ENCODE peak calls at places on chromosomes 6 and 20, in four cellular contexts. B is K562, Y is HepG2, S is GM12878. U is an unnamed sample.

GRCh38 chr6:11645016-11645415 is 107.5 kb downstream of the TMEM170B start:
- DNase-seq in B (no peak), Y (no peak), S (no peak), U (no peak)

GRCh38 chr6:3032986-3033385 is 33.3 kb downstream of the NQO2 start:
- DNase-seq in B (no peak), Y (no peak), S (no peak), U (no peak)

GRCh38 chr6:26305097-26305841 is 59.7 kb upstream of the BTN3A2 start:
- DNase-seq in B (peak), Y (peak), S (no peak), U (no peak)

GRCh38 chr20:1317545-1318255 is 11.2 kb downstream of the SDCBP2 start:
- DNase-seq in B (no peak), Y (no peak), S (no peak), U (no peak)

GRCh38 chr20:36957875-36958667 is 6.6 kb upstream of the SAMHD1 start:
- DNase-seq in B (no peak), Y (no peak), S (no peak), U (no peak)

GRCh38 chr6:131807321-131807643 is 538 bp upstream of the ENPP1 start:
- DNase-seq in B (no peak), Y (no peak), S (no peak), U (no peak)

GRCh38 chr6:1611322-1611571 is 1.5 kb downstream of the FOXC1 start:
- DNase-seq in B (no peak), Y (no peak), S (no peak), U (peak)

GRCh38 chr20:20399705-20400104 is 31.8 kb downstream of the INSM1 start:
- DNase-seq in B (no peak), Y (peak), S (no peak), U (no peak)

GRCh38 chr6:107185570-107185969 is 70.3 kb upstream of the BEND3 start:
- DNase-seq in B (no peak), Y (peak), S (no peak), U (peak)

GRCh38 chr6:26651382-26651781 is 8.2 kb downstream of the ZNF322 start:
- DNase-seq in B (no peak), Y (no peak), S (no peak), U (no peak)

GRCh38 chr6:111087106-111087835 is at the start of gene SLC16A10:
- DNase-seq in B (peak), Y (peak), S (no peak), U (peak)

GRCh38 chr6:148829415-148830101 is 82.7 kb downstream of the UST start:
- DNase-seq in B (no peak), Y (no peak), S (no peak), U (no peak)

GRCh38 chr20:37354210-37355195 is 8.6 kb downstream of the SRC start:
- DNase-seq in B (no peak), Y (no peak), S (no peak), U (no peak)

DNA sequence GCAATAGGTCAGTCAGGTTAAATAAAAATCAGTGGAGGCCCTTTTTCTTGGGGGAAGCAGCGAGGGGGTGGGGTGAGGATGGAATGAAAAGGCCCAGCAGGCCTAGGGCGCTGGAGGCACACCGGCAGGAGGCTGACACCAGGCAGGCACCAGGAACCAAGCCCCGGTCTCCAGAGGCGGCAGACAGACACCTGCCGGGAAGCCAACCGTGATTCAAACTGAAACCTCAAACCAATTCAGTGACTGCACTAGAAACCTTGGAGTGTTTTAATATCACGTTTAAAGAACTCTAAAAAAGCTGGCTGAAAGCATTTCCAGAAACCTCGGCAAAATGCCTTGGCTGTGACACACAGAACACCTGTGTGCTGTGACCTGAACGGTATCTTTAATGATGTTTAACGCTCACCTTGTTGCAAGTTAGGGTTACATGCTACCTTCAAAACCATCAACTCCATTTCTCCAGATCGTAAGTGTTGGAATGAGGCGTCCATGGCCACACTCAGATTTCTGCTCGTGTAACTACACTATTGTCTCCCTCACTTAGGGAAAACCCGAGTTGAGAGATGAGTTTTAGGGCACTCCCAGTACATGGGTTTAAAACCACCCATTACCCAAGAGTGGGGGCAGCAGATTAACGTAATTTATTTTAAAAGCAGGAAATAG is 27.2 kb downstream of the DIDO1 start:
- DNase-seq in B (no peak), Y (no peak), S (no peak), U (no peak)
- TF ChIP-seq MYC in B (no peak), Y (no peak), S (no peak), U (no peak)

DNA sequence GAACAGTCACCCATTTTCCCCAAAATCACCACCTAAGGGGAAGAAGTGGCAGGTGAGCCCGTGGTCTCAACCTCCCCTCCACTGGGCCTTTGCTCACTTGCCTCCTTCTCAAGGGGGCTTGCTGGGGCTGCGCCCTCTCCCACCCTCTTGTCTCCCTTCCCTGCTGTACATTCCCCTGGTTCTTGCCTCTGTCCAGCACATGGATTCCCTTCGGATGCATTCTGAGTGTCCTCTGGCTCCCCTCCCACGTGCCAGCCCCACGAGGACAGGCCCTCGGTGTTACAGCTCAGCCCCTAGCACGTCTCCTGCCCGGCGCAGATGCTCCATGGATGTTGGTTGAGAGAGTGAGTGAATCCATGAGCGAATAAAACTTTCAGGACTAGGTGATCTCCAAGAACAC is 367.8 kb upstream of the SULF2 start:
- DNase-seq in B (no peak), Y (no peak), S (no peak), U (no peak)
- TF ChIP-seq REST in B (no peak), Y (no peak), S (no peak), U (no peak)

DNA sequence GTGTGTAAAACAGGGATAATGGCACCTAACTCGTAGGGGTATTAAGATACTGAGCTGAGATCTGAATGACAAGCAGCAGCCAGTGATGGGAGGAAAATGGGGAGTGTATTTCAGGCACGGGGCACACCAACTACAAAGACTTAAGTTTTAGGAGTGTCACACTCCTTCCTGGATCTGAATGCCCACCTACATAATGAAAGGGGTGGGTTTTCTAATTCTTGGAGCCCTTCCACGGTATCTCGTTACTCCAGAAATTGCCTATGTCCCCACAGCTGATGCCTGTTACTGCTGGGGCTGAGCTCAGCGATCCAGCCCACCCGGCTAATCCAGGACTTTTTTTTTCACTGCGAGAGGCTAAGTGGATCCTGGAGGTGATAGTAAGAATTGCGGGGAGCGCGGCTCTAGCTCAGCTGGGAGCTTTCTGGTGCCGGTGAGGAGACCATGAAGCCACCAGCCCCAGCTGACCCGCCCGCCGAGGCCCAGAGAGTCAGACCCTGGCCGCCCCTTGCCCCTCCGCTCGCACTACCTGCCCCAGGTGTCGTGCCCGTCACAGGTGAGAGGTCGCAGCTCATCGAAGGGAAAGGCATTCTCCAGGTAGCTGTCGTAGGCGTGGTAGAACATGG is 726 bp downstream of the EDEM2 start:
- DNase-seq in B (peak), Y (peak), S (no peak), U (no peak)
- TF ChIP-seq MYC in B (no peak), Y (no peak), S (no peak), U (no peak)

DNA sequence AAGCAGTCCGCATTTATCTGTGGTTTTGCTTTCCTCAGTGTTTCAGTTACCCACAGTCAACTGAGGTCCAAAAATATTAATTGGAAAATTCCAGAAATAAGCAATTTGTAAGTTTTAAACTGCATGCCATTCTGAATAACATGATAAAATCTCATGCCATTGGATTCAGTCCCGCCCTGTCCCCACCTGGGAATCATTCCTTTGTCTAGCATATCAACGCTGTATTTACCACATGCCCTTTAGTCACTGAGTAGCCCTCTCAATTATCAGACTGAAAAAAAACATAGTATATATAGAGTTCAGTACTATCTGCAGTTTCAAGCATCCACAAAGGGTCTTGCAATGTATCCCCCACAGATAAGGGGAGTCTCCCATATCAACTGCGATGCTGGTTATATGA is 17.1 kb downstream of the RANBP9 start:
- DNase-seq in B (no peak), Y (no peak), S (no peak), U (no peak)
- TF ChIP-seq REST in B (no peak), Y (no peak), S (no peak), U (no peak)

DNA sequence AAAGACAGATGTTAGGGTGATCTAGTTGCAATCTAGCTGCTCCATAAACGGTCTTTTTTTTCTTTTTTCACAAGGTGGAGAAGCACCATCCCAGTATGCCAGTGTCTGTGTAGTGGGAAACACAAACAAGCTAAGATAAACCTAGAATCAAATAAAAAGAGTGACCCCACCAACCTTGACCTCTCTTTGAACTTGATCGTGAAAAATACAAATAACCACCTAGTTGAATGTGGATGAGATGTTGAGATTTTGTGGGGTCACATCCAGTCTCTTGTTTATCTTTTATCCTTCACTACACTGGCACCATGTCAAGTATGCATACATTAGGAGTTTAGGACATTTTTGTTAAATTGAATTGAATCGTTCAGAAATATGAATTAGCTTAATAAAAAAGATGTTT is 194.6 kb upstream of the EYA4 start:
- DNase-seq in B (no peak), Y (peak), S (no peak), U (no peak)
- TF ChIP-seq MYC in B (no peak), Y (no peak), S (no peak), U (no peak)

GRCh38 chr6:109382576-109383437 is 540 bp upstream of the CD164 start:
- DNase-seq in B (peak), Y (peak), S (peak), U (peak)
- TF ChIP-seq REST in B (no peak), Y (peak), S (no peak), U (no peak)

GRCh38 chr20:12305555-12305954 is 387.9 kb downstream of the BTBD3 start:
- DNase-seq in B (no peak), Y (no peak), S (no peak), U (no peak)
- TF ChIP-seq MYC in B (no peak), Y (no peak), S (no peak), U (no peak)

DNA sequence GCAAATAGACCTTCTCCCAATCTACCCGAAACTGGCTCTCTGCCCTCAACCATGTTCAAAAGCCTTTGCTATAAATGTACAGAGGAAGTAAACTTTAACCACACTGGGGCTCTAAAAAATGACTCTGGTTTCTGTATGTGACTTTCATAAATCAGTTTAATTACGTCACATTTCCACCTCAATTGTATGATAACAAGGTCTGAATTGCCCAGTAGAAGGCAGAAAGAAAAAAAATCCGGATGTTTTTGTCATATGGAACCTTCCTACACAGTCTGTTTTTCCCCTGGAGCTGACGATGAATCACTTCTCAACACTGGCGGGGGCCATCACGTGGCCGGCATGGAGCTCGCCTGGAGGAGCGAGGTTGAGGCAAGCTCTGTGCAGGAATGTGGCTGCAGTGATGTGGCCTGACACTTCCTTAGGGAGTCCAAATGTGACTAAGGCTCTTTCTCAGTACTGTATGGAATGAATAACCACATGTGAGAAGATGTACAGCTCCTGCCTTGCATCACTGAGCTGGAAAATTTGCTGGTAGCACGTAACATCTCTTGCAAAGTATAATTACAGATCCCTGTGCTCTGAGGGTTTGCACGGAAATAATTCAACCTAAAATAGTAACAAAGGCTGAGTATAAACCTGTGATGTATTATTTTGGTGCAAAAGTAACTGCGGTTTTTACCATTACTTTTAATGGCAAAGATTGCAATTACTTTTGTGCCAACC is 58.5 kb upstream of the SNX9 start:
- DNase-seq in B (peak), Y (peak), S (peak), U (peak)
- TF ChIP-seq REST in B (no peak), Y (no peak), S (peak), U (no peak)

GRCh38 chr20:17833036-17833674 is 133.4 kb downstream of the BANF2 start:
- DNase-seq in B (no peak), Y (no peak), S (no peak), U (no peak)
- TF ChIP-seq MYC in B (no peak), Y (no peak), S (no peak), U (no peak)